ENCODE peak calls at places on chromosome 10, in six cellular contexts. One of them, this sample, is unnamed.

GRCh38 chr10:30765022-30765610 is 135.6 kb upstream of the LYZL2 start:
- DNase-seq in brain microvascular endothelial cell: no peak
- DNase-seq in kidney: no peak
- DNase-seq in nephron progenitor cell: no peak
- DNase-seq in RWPE2: no peak
- DNase-seq in WTC11: no peak
- DNase-seq in this sample: no peak

GRCh38 chr10:6232846-6233724 is 30.4 kb downstream of the PFKFB3 start:
- DNase-seq in RWPE2: no peak
- DNase-seq in kidney: peak; percentile 65
- DNase-seq in brain microvascular endothelial cell: no peak
- DNase-seq in nephron progenitor cell: no peak
- DNase-seq in WTC11: no peak
- DNase-seq in this sample: no peak

GRCh38 chr10:107915277-107915634 is 750.8 kb upstream of the SORCS1 start:
- DNase-seq in nephron progenitor cell: no peak
- DNase-seq in brain microvascular endothelial cell: no peak
- DNase-seq in WTC11: no peak
- DNase-seq in RWPE2: no peak
- DNase-seq in kidney: no peak
- DNase-seq in this sample: no peak

GRCh38 chr10:3761916-3762708 is 22.9 kb downstream of the KLF6 start:
- DNase-seq in brain microvascular endothelial cell: no peak
- DNase-seq in WTC11: peak; percentile 36
- DNase-seq in nephron progenitor cell: no peak
- DNase-seq in kidney: no peak
- DNase-seq in RWPE2: no peak
- DNase-seq in this sample: no peak

GRCh38 chr10:33258951-33259350 is 75.5 kb downstream of the NRP1 start:
- DNase-seq in brain microvascular endothelial cell: peak; percentile 60
- DNase-seq in nephron progenitor cell: no peak
- DNase-seq in WTC11: no peak
- DNase-seq in RWPE2: no peak
- DNase-seq in kidney: no peak
- DNase-seq in this sample: no peak

GRCh38 chr10:52453501-52453900 is 139.4 kb downstream of the DKK1 start:
- DNase-seq in kidney: no peak
- DNase-seq in nephron progenitor cell: no peak
- DNase-seq in WTC11: no peak
- DNase-seq in RWPE2: no peak
- DNase-seq in brain microvascular endothelial cell: no peak
- DNase-seq in this sample: no peak

GRCh38 chr10:4250497-4250887 is 465.5 kb upstream of the KLF6 start:
- DNase-seq in RWPE2: no peak
- DNase-seq in brain microvascular endothelial cell: no peak
- DNase-seq in WTC11: no peak
- DNase-seq in kidney: no peak
- DNase-seq in nephron progenitor cell: no peak
- DNase-seq in this sample: no peak

GRCh38 chr10:8369666-8370065 is 315.2 kb downstream of the GATA3 start:
- DNase-seq in kidney: no peak
- DNase-seq in brain microvascular endothelial cell: no peak
- DNase-seq in WTC11: no peak
- DNase-seq in nephron progenitor cell: no peak
- DNase-seq in RWPE2: no peak
- DNase-seq in this sample: no peak

GRCh38 chr10:76432274-76433012 is 1001.0 kb downstream of the LRMDA start:
- DNase-seq in brain microvascular endothelial cell: peak; percentile 58
- DNase-seq in nephron progenitor cell: no peak
- DNase-seq in RWPE2: no peak
- DNase-seq in kidney: no peak
- DNase-seq in WTC11: no peak
- DNase-seq in this sample: peak; percentile 45

GRCh38 chr10:131569851-131570715 is 258.6 kb upstream of the TCERG1L start:
- DNase-seq in RWPE2: no peak
- DNase-seq in brain microvascular endothelial cell: no peak
- DNase-seq in nephron progenitor cell: peak; percentile 30
- DNase-seq in kidney: no peak
- DNase-seq in WTC11: peak; percentile 60
- DNase-seq in this sample: no peak

GRCh38 chr10:113126506-113127192 is 176.6 kb downstream of the TCF7L2 start:
- DNase-seq in kidney: peak; percentile 89
- DNase-seq in nephron progenitor cell: peak; percentile 78
- DNase-seq in WTC11: peak; percentile 71
- DNase-seq in brain microvascular endothelial cell: peak; percentile 43
- DNase-seq in RWPE2: peak; percentile 71
- DNase-seq in this sample: peak; percentile 52

GRCh38 chr10:48606530-48607355 is 1.9 kb upstream of the ARHGAP22 start:
- DNase-seq in brain microvascular endothelial cell: peak; percentile 94
- DNase-seq in RWPE2: no peak
- DNase-seq in kidney: no peak
- DNase-seq in nephron progenitor cell: no peak
- DNase-seq in WTC11: no peak
- DNase-seq in this sample: peak; percentile 85

GRCh38 chr10:105063796-105064195 is 422.7 kb downstream of the SORCS3 start:
- DNase-seq in kidney: no peak
- DNase-seq in RWPE2: no peak
- DNase-seq in WTC11: peak; percentile 72
- DNase-seq in brain microvascular endothelial cell: no peak
- DNase-seq in nephron progenitor cell: peak; percentile 53
- DNase-seq in this sample: no peak

GRCh38 chr10:133390597-133391248 is 3.2 kb upstream of the MTG1 start:
- DNase-seq in WTC11: no peak
- DNase-seq in brain microvascular endothelial cell: no peak
- DNase-seq in nephron progenitor cell: no peak
- DNase-seq in kidney: peak; percentile 35
- DNase-seq in RWPE2: peak; percentile 9
- DNase-seq in this sample: no peak

GRCh38 chr10:97854735-97855134 is 5.1 kb downstream of the GOLGA7B start:
- DNase-seq in nephron progenitor cell: no peak
- DNase-seq in brain microvascular endothelial cell: no peak
- DNase-seq in RWPE2: no peak
- DNase-seq in kidney: no peak
- DNase-seq in WTC11: no peak
- DNase-seq in this sample: no peak

GRCh38 chr10:131674130-131674529 is 226.7 kb upstream of the PPP2R2D start:
- DNase-seq in kidney: peak; percentile 42
- DNase-seq in RWPE2: no peak
- DNase-seq in WTC11: peak; percentile 1
- DNase-seq in brain microvascular endothelial cell: no peak
- DNase-seq in nephron progenitor cell: no peak
- DNase-seq in this sample: no peak

GRCh38 chr10:1400129-1400865 is 337.0 kb downstream of the ADARB2 start:
- DNase-seq in nephron progenitor cell: no peak
- DNase-seq in kidney: no peak
- DNase-seq in brain microvascular endothelial cell: no peak
- DNase-seq in RWPE2: no peak
- DNase-seq in WTC11: no peak
- DNase-seq in this sample: no peak

GRCh38 chr10:100537475-100537874 is 1.7 kb downstream of the HIF1AN start:
- DNase-seq in kidney: no peak
- DNase-seq in brain microvascular endothelial cell: no peak
- DNase-seq in WTC11: no peak
- DNase-seq in RWPE2: no peak
- DNase-seq in nephron progenitor cell: no peak
- DNase-seq in this sample: no peak

GRCh38 chr10:25758041-25758457 is 176.0 kb upstream of the MYO3A start:
- DNase-seq in brain microvascular endothelial cell: peak; percentile 40
- DNase-seq in WTC11: peak; percentile 45
- DNase-seq in kidney: no peak
- DNase-seq in nephron progenitor cell: peak; percentile 35
- DNase-seq in RWPE2: no peak
- DNase-seq in this sample: no peak

GRCh38 chr10:101451589-101452190 is 97.7 kb downstream of the BTRC start:
- DNase-seq in kidney: no peak
- DNase-seq in WTC11: no peak
- DNase-seq in RWPE2: no peak
- DNase-seq in brain microvascular endothelial cell: no peak
- DNase-seq in nephron progenitor cell: no peak
- DNase-seq in this sample: no peak

GRCh38 chr10:28881483-28881882 is 204.2 kb downstream of the BAMBI start:
- DNase-seq in WTC11: no peak
- DNase-seq in RWPE2: no peak
- DNase-seq in kidney: no peak
- DNase-seq in brain microvascular endothelial cell: no peak
- DNase-seq in nephron progenitor cell: no peak
- DNase-seq in this sample: no peak
- TF ChIP-seq CTCF in WTC11: no peak
- TF ChIP-seq CTCF in RWPE2: no peak
- TF ChIP-seq CTCF in kidney: no peak
- TF ChIP-seq CTCF in brain microvascular endothelial cell: no peak
- TF ChIP-seq CTCF in nephron progenitor cell: no peak
- TF ChIP-seq CTCF in this sample: no peak

DNA sequence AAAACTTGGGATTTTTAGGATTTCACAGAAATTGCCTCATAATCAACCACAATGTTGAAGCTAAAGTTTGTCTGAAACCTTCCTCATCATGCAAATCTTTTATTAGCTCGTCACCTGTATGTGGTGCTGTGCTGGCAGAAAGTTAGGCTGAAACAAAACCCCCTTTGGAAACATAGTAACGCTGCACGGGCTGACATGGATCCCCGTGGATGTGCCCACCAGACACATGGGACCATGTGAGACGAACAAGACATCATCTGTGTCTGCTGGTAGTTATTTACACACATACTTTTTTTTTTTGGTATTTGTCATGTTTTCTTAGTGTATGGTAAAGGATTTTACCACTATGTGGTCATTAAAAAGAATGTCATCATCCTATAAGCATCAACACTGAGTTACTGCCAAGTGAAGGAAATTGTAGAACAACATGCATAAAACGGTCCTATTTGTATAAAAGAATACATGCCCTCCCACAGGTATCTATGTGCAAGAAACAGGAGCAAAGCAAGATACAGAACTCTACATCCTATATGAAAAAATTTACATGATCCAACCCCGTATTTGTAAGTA is 113.5 kb upstream of the AFAP1L2 start:
- DNase-seq in WTC11: no peak
- DNase-seq in brain microvascular endothelial cell: no peak
- DNase-seq in kidney: no peak
- DNase-seq in RWPE2: no peak
- DNase-seq in nephron progenitor cell: no peak
- DNase-seq in this sample: no peak
- TF ChIP-seq CTCF in WTC11: no peak
- TF ChIP-seq CTCF in brain microvascular endothelial cell: no peak
- TF ChIP-seq CTCF in kidney: no peak
- TF ChIP-seq CTCF in RWPE2: no peak
- TF ChIP-seq CTCF in nephron progenitor cell: no peak
- TF ChIP-seq CTCF in this sample: no peak

GRCh38 chr10:78518224-78518623 is 484.6 kb downstream of the RPS24 start:
- DNase-seq in brain microvascular endothelial cell: no peak
- DNase-seq in RWPE2: peak; percentile 4
- DNase-seq in WTC11: no peak
- DNase-seq in kidney: no peak
- DNase-seq in nephron progenitor cell: no peak
- DNase-seq in this sample: no peak

GRCh38 chr10:78524342-78524741 is 490.7 kb downstream of the RPS24 start:
- DNase-seq in RWPE2: peak; percentile 4
- DNase-seq in WTC11: no peak
- DNase-seq in kidney: no peak
- DNase-seq in brain microvascular endothelial cell: no peak
- DNase-seq in nephron progenitor cell: no peak
- DNase-seq in this sample: no peak

GRCh38 chr10:78524941-78525340 is 491.3 kb downstream of the RPS24 start:
- DNase-seq in WTC11: no peak
- DNase-seq in brain microvascular endothelial cell: no peak
- DNase-seq in RWPE2: peak; percentile 6
- DNase-seq in nephron progenitor cell: no peak
- DNase-seq in kidney: no peak
- DNase-seq in this sample: no peak

GRCh38 chr10:78523453-78523852 is 489.8 kb downstream of the RPS24 start:
- DNase-seq in RWPE2: peak; percentile 11
- DNase-seq in WTC11: no peak
- DNase-seq in brain microvascular endothelial cell: no peak
- DNase-seq in kidney: no peak
- DNase-seq in nephron progenitor cell: no peak
- DNase-seq in this sample: no peak

GRCh38 chr10:78520737-78521430 is 487.2 kb downstream of the RPS24 start:
- DNase-seq in brain microvascular endothelial cell: peak; percentile 12
- DNase-seq in WTC11: peak; percentile 26
- DNase-seq in kidney: no peak
- DNase-seq in RWPE2: peak; percentile 57
- DNase-seq in nephron progenitor cell: no peak
- DNase-seq in this sample: no peak
- TF ChIP-seq CTCF in brain microvascular endothelial cell: peak; percentile 74
- TF ChIP-seq CTCF in WTC11: no peak
- TF ChIP-seq CTCF in kidney: peak; percentile 20
- TF ChIP-seq CTCF in RWPE2: peak; percentile 49
- TF ChIP-seq CTCF in nephron progenitor cell: no peak
- TF ChIP-seq CTCF in this sample: peak; percentile 26

GRCh38 chr10:80200687-80201086 is 4.7 kb downstream of the ANXA11 start:
- DNase-seq in RWPE2: no peak
- DNase-seq in kidney: no peak
- DNase-seq in nephron progenitor cell: no peak
- DNase-seq in WTC11: no peak
- DNase-seq in brain microvascular endothelial cell: no peak
- DNase-seq in this sample: no peak

GRCh38 chr10:80200259-80200658 is 5.1 kb downstream of the ANXA11 start:
- DNase-seq in RWPE2: no peak
- DNase-seq in WTC11: no peak
- DNase-seq in nephron progenitor cell: no peak
- DNase-seq in kidney: no peak
- DNase-seq in brain microvascular endothelial cell: no peak
- DNase-seq in this sample: no peak

GRCh38 chr10:80197972-80198591 is 7.3 kb downstream of the ANXA11 start:
- DNase-seq in kidney: no peak
- DNase-seq in nephron progenitor cell: no peak
- DNase-seq in RWPE2: no peak
- DNase-seq in brain microvascular endothelial cell: no peak
- DNase-seq in WTC11: no peak
- DNase-seq in this sample: no peak

GRCh38 chr10:80201592-80202256 is 3.6 kb downstream of the ANXA11 start:
- DNase-seq in brain microvascular endothelial cell: no peak
- DNase-seq in RWPE2: no peak
- DNase-seq in WTC11: no peak
- DNase-seq in kidney: no peak
- DNase-seq in nephron progenitor cell: no peak
- DNase-seq in this sample: no peak

DNA sequence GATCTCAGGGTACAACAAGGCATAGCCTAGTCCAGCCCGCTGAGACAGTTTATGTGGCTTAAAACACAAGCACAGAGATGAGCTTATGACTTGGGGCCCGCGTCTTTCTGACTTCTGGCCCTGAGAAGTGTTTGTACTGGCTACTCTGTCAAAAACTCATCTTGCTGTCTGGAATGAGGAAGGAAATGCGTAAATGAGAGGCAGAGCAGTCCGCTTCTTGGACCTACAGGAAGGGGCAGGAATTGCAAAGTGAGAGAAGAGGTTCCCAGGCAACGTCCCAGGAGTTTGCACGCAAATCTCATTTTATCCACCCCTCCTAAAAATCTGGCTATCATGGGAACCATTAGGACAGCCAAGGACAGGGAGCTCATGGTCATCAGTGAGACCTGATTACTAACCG is 5.5 kb downstream of the ANXA11 start:
- DNase-seq in RWPE2: no peak
- DNase-seq in nephron progenitor cell: no peak
- DNase-seq in WTC11: no peak
- DNase-seq in kidney: no peak
- DNase-seq in brain microvascular endothelial cell: peak; percentile 91
- DNase-seq in this sample: peak; percentile 68
- TF ChIP-seq CTCF in RWPE2: no peak
- TF ChIP-seq CTCF in nephron progenitor cell: no peak
- TF ChIP-seq CTCF in WTC11: no peak
- TF ChIP-seq CTCF in kidney: no peak
- TF ChIP-seq CTCF in brain microvascular endothelial cell: peak; percentile 39
- TF ChIP-seq CTCF in this sample: peak; percentile 27

This sample was measured in AG09319.